ENCODE peak calls at places on chromosomes 1 and 21, in four cellular contexts. B is HTR-8/SVneo, H is glutamatergic neuron, S is cardiac muscle cell. Y is an unnamed sample.

GRCh38 chr1:229006121-229006870 is 264.6 kb upstream of the RAB4A start:
- DNase-seq in B (no peak), H (no peak), S (peak), Y (no peak)

GRCh38 chr1:8202182-8202905 is 115.6 kb upstream of the SLC45A1 start:
- DNase-seq in B (peak), H (no peak), S (peak), Y (no peak)

GRCh38 chr1:178121883-178122282 is 28.0 kb downstream of the RASAL2 start:
- DNase-seq in B (no peak), H (no peak), S (no peak), Y (no peak)

GRCh38 chr1:26452459-26453183 is 19.6 kb upstream of the HMGN2 start:
- DNase-seq in B (no peak), H (no peak), S (no peak), Y (no peak)

GRCh38 chr1:239792157-239792556 is 299.5 kb upstream of the FMN2 start:
- DNase-seq in B (no peak), H (no peak), S (no peak), Y (no peak)

GRCh38 chr1:39753132-39754025 is 14.7 kb downstream of the PPIE start:
- DNase-seq in B (no peak), H (no peak), S (no peak), Y (no peak)

GRCh38 chr1:20322825-20323612 is 32.3 kb downstream of the VWA5B1 start:
- DNase-seq in B (no peak), H (no peak), S (peak), Y (no peak)

GRCh38 chr1:9844746-9845145 is 21.0 kb upstream of the CLSTN1 start:
- DNase-seq in B (no peak), H (no peak), S (no peak), Y (no peak)

GRCh38 chr1:32753532-32754281 is 51.1 kb upstream of the SYNC start:
- DNase-seq in B (peak), H (peak), S (peak), Y (peak)

GRCh38 chr21:42061195-42061865 is 9.8 kb upstream of the UMODL1 start:
- DNase-seq in B (no peak), H (no peak), S (no peak), Y (no peak)

GRCh38 chr1:9294440-9294773 is 1.7 kb downstream of the SPSB1 start:
- DNase-seq in B (no peak), H (no peak), S (peak), Y (no peak)

GRCh38 chr1:107871259-107871658 is 93.7 kb downstream of the VAV3 start:
- DNase-seq in B (no peak), H (no peak), S (no peak), Y (no peak)

GRCh38 chr1:8161546-8162110 is 135.5 kb upstream of the ERRFI1 start:
- DNase-seq in B (no peak), H (no peak), S (no peak), Y (no peak)

GRCh38 chr1:24861821-24862727 is 68.0 kb downstream of the RUNX3 start:
- DNase-seq in B (no peak), H (no peak), S (peak), Y (no peak)

GRCh38 chr1:52237430-52237829 is 95.5 kb downstream of the ZFYVE9 start:
- DNase-seq in B (peak), H (no peak), S (peak), Y (no peak)

GRCh38 chr1:24341260-24341659 is 22.1 kb downstream of the GRHL3 start:
- DNase-seq in B (no peak), H (peak), S (no peak), Y (no peak)

GRCh38 chr1:228275435-228276342 is 67.8 kb downstream of the OBSCN start:
- DNase-seq in B (peak), H (peak), S (peak), Y (peak)

GRCh38 chr1:19712928-19713327 is 48.3 kb downstream of the HTR6 start:
- DNase-seq in B (no peak), H (no peak), S (no peak), Y (no peak)

GRCh38 chr1:117575586-117576225 is 30.1 kb upstream of the TENT5C start:
- DNase-seq in B (no peak), H (no peak), S (no peak), Y (no peak)

GRCh38 chr1:10540277-10541005 is 65.7 kb downstream of the PEX14 start:
- DNase-seq in B (no peak), H (no peak), S (peak), Y (no peak)

GRCh38 chr1:183239793-183240625 is 53.9 kb downstream of the LAMC2 start:
- DNase-seq in B (no peak), H (no peak), S (peak), Y (no peak)

GRCh38 chr1:118988186-118989005 is at the start of gene TBX15:
- DNase-seq in B (no peak), H (no peak), S (no peak), Y (no peak)

GRCh38 chr21:29091032-29091431 is 17.6 kb upstream of the CCT8 start:
- DNase-seq in B (peak), H (no peak), S (peak), Y (no peak)

GRCh38 chr1:225914391-225914790 is 9.7 kb downstream of the PYCR2 start:
- DNase-seq in B (no peak), H (no peak), S (no peak), Y (no peak)

GRCh38 chr1:99005537-99005942 is 879 bp upstream of the PLPPR5 start:
- DNase-seq in B (no peak), H (peak), S (no peak), Y (no peak)

GRCh38 chr1:85374160-85374559 is 90.8 kb downstream of the DDAH1 start:
- DNase-seq in B (peak), H (no peak), S (peak), Y (no peak)

GRCh38 chr1:181127898-181128453 is 39.5 kb downstream of the IER5 start:
- DNase-seq in B (no peak), H (no peak), S (no peak), Y (no peak)

GRCh38 chr21:25822981-25823380 is 88.2 kb downstream of the GABPA start:
- DNase-seq in B (no peak), H (no peak), S (no peak), Y (no peak)

GRCh38 chr1:234666761-234667160 is 56.8 kb upstream of the IRF2BP2 start:
- DNase-seq in B (no peak), H (no peak), S (no peak), Y (no peak)

GRCh38 chr1:226485192-226485591 is 63.4 kb upstream of the STUM start:
- DNase-seq in B (no peak), H (no peak), S (no peak), Y (no peak)

GRCh38 chr1:197776348-197777082 is 1.2 kb upstream of the DENND1B start:
- DNase-seq in B (no peak), H (no peak), S (peak), Y (no peak)

GRCh38 chr1:201461783-201462441 is 7.1 kb downstream of the PHLDA3 start:
- DNase-seq in B (peak), H (no peak), S (peak), Y (no peak)

GRCh38 chr1:15180189-15180588 is 26.6 kb downstream of the TMEM51 start:
- DNase-seq in B (no peak), H (no peak), S (no peak), Y (no peak)

GRCh38 chr1:88729297-88729696 is 45.2 kb downstream of the PKN2 start:
- DNase-seq in B (no peak), H (no peak), S (no peak), Y (no peak)

GRCh38 chr1:171179323-171180227 is 5.5 kb upstream of the FMO2 start:
- DNase-seq in B (no peak), H (no peak), S (no peak), Y (no peak)

GRCh38 chr21:28193189-28193588 is 799.5 kb downstream of the LTN1 start:
- DNase-seq in B (no peak), H (no peak), S (no peak), Y (no peak)

GRCh38 chr1:159663547-159663946 is 50.8 kb downstream of the CRP start:
- DNase-seq in B (no peak), H (no peak), S (no peak), Y (no peak)

GRCh38 chr1:189429610-189430009 is 1048.1 kb downstream of the BRINP3 start:
- DNase-seq in B (peak), H (no peak), S (peak), Y (no peak)